ENCODE peak calls at places on chromosomes 12 and 14, in nine cellular contexts. A, J, Z, Q, N, L, E, M and C are unnamed samples.

GRCh38 chr12:7695159-7695930 is at the start of gene GDF3:
- DNase-seq in A (no peak), J (no peak), Z (no peak), Q (no peak), N (no peak), L (peak; percentile 14), E (no peak), M (peak; percentile 71), C (no peak)

GRCh38 chr12:110585231-110585799 is 2.2 kb upstream of the PPTC7 start:
- DNase-seq in A (no peak), J (no peak), Z (peak; percentile 59), Q (no peak), N (peak; percentile 73), L (peak; percentile 78), E (peak; percentile 79), M (no peak), C (peak; percentile 44)

GRCh38 chr12:58030566-58031279 is 89.4 kb downstream of the ATP23 start:
- DNase-seq in A (no peak), J (no peak), Z (no peak), Q (no peak), N (no peak), L (peak; percentile 27), E (peak; percentile 74), M (no peak), C (no peak)

GRCh38 chr14:83467811-83468210 is 1934.2 kb upstream of the SEL1L start:
- DNase-seq in A (no peak), J (no peak), Z (no peak), Q (no peak), N (no peak), L (no peak), E (peak; percentile 3), M (no peak), C (no peak)

GRCh38 chr12:12024958-12025682 is 45.6 kb upstream of the BCL2L14 start:
- DNase-seq in A (no peak), J (no peak), Z (no peak), Q (no peak), N (no peak), L (no peak), E (peak; percentile 33), M (no peak), C (no peak)

GRCh38 chr12:94768398-94769039 is 118.2 kb upstream of the TMCC3 start:
- DNase-seq in A (no peak), J (no peak), Z (no peak), Q (no peak), N (no peak), L (no peak), E (no peak), M (no peak), C (no peak)

GRCh38 chr14:64708148-64709004 is 4.2 kb downstream of the PLEKHG3 start:
- DNase-seq in A (peak; percentile 77), J (no peak), Z (peak; percentile 67), Q (peak; percentile 75), N (peak; percentile 36), L (peak; percentile 94), E (peak; percentile 89), M (no peak), C (peak; percentile 59)

GRCh38 chr12:2299207-2299606 is 246.4 kb downstream of the CACNA1C start:
- DNase-seq in A (peak; percentile 66), J (no peak), Z (no peak), Q (no peak), N (no peak), L (no peak), E (peak; percentile 66), M (no peak), C (no peak)

GRCh38 chr12:40314927-40315326 is 90.1 kb downstream of the LRRK2 start:
- DNase-seq in A (no peak), J (no peak), Z (no peak), Q (no peak), N (no peak), L (no peak), E (no peak), M (no peak), C (no peak)

GRCh38 chr12:31369712-31370521 is 44.0 kb upstream of the SINHCAF start:
- DNase-seq in A (peak; percentile 66), J (no peak), Z (no peak), Q (no peak), N (peak; percentile 29), L (no peak), E (peak; percentile 52), M (peak; percentile 8), C (peak; percentile 78)

GRCh38 chr14:99996951-99997571 is 68.2 kb upstream of the EVL start:
- DNase-seq in A (no peak), J (no peak), Z (no peak), Q (no peak), N (no peak), L (no peak), E (peak; percentile 66), M (no peak), C (no peak)

GRCh38 chr12:34294137-34294536 is 271.8 kb downstream of the ALG10 start:
- DNase-seq in A (no peak), J (peak; percentile 18), Z (no peak), Q (no peak), N (no peak), L (no peak), E (no peak), M (no peak), C (no peak)

GRCh38 chr12:86727151-86727550 is 471.0 kb upstream of the MGAT4C start:
- DNase-seq in A (no peak), J (no peak), Z (no peak), Q (no peak), N (no peak), L (no peak), E (peak; percentile 25), M (peak; percentile 26), C (no peak)

GRCh38 chr12:104659058-104659457 is 202.3 kb downstream of the CHST11 start:
- DNase-seq in A (no peak), J (no peak), Z (no peak), Q (no peak), N (no peak), L (no peak), E (no peak), M (no peak), C (no peak)

GRCh38 chr12:69583203-69583602 is 2.1 kb upstream of the CCT2 start:
- DNase-seq in A (no peak), J (no peak), Z (no peak), Q (no peak), N (no peak), L (no peak), E (no peak), M (no peak), C (peak; percentile 55)

GRCh38 chr12:128076188-128076587 is 190.8 kb upstream of the TMEM132C start:
- DNase-seq in A (no peak), J (no peak), Z (no peak), Q (no peak), N (no peak), L (no peak), E (peak; percentile 9), M (no peak), C (no peak)

GRCh38 chr12:108922918-108923317 is 43.0 kb downstream of the DAO start:
- DNase-seq in A (no peak), J (no peak), Z (no peak), Q (no peak), N (no peak), L (no peak), E (no peak), M (no peak), C (no peak)

GRCh38 chr12:6771091-6771495 is 1.2 kb upstream of the LAG3 start:
- DNase-seq in A (peak; percentile 85), J (peak; percentile 44), Z (no peak), Q (no peak), N (no peak), L (peak; percentile 51), E (no peak), M (no peak), C (no peak)

GRCh38 chr14:34693228-34693939 is 21.0 kb downstream of the CFL2 start:
- DNase-seq in A (no peak), J (no peak), Z (peak; percentile 51), Q (peak; percentile 64), N (peak; percentile 48), L (no peak), E (no peak), M (no peak), C (peak; percentile 16)

GRCh38 chr12:117977373-117977772 is 8.6 kb upstream of the KSR2 start:
- DNase-seq in A (no peak), J (no peak), Z (no peak), Q (no peak), N (no peak), L (no peak), E (no peak), M (no peak), C (no peak)

GRCh38 chr12:61916856-61917255 is 343.3 kb upstream of the USP15 start:
- DNase-seq in A (no peak), J (no peak), Z (no peak), Q (no peak), N (no peak), L (no peak), E (no peak), M (no peak), C (no peak)

GRCh38 chr14:70020350-70021170 is 141.3 kb downstream of the SMOC1 start:
- DNase-seq in A (no peak), J (no peak), Z (no peak), Q (no peak), N (no peak), L (peak; percentile 57), E (no peak), M (no peak), C (no peak)

GRCh38 chr14:73472182-73473114 is 14.1 kb upstream of the NUMB start:
- DNase-seq in A (no peak), J (no peak), Z (peak; percentile 37), Q (no peak), N (no peak), L (peak; percentile 22), E (peak; percentile 77), M (no peak), C (peak; percentile 71)

GRCh38 chr12:17478908-17479673 is 610.9 kb downstream of the RERGL start:
- DNase-seq in A (peak; percentile 56), J (no peak), Z (no peak), Q (no peak), N (no peak), L (no peak), E (no peak), M (no peak), C (no peak)